ENCODE peak calls at places on chromosomes 16 and 17, in eight cellular contexts. One of them, this sample, is unnamed.

GRCh38 chr17:40071720-40072480 is 9.1 kb downstream of the THRA start:
- DNase-seq in HCT116: no peak
- DNase-seq in D341Med: peak
- DNase-seq in activated naive CD4-positive, alpha-beta T cell treated with anti-CD3 and anti-CD28 coated beads, Interleukin-2, amount 50 U/mL, for 16 hours: no peak
- DNase-seq in AML-193: peak
- DNase-seq in choroid plexus epithelial cell: no peak
- DNase-seq in posterior cingulate gyrus: peak
- DNase-seq in endodermal cell: peak
- DNase-seq in this sample: peak

GRCh38 chr17:18043491-18043890 is 4.3 kb downstream of the GID4 start:
- DNase-seq in HCT116: peak
- DNase-seq in AML-193: no peak
- DNase-seq in endodermal cell: no peak
- DNase-seq in activated naive CD4-positive, alpha-beta T cell treated with anti-CD3 and anti-CD28 coated beads, Interleukin-2, amount 50 U/mL, for 16 hours: no peak
- DNase-seq in choroid plexus epithelial cell: peak
- DNase-seq in D341Med: no peak
- DNase-seq in posterior cingulate gyrus: no peak
- DNase-seq in this sample: no peak

GRCh38 chr16:1640261-1640956 is 28.2 kb downstream of the CRAMP1 start:
- DNase-seq in AML-193: no peak
- DNase-seq in HCT116: no peak
- DNase-seq in endodermal cell: no peak
- DNase-seq in activated naive CD4-positive, alpha-beta T cell treated with anti-CD3 and anti-CD28 coated beads, Interleukin-2, amount 50 U/mL, for 16 hours: no peak
- DNase-seq in posterior cingulate gyrus: no peak
- DNase-seq in D341Med: no peak
- DNase-seq in choroid plexus epithelial cell: peak
- DNase-seq in this sample: no peak

GRCh38 chr16:88790312-88791150 is 5.5 kb upstream of the PIEZO1 start:
- DNase-seq in posterior cingulate gyrus: no peak
- DNase-seq in choroid plexus epithelial cell: peak
- DNase-seq in AML-193: peak
- DNase-seq in D341Med: no peak
- DNase-seq in endodermal cell: no peak
- DNase-seq in activated naive CD4-positive, alpha-beta T cell treated with anti-CD3 and anti-CD28 coated beads, Interleukin-2, amount 50 U/mL, for 16 hours: peak
- DNase-seq in HCT116: no peak
- DNase-seq in this sample: no peak

GRCh38 chr17:73863761-73864535 is 219.7 kb upstream of the SDK2 start:
- DNase-seq in activated naive CD4-positive, alpha-beta T cell treated with anti-CD3 and anti-CD28 coated beads, Interleukin-2, amount 50 U/mL, for 16 hours: no peak
- DNase-seq in AML-193: no peak
- DNase-seq in HCT116: no peak
- DNase-seq in choroid plexus epithelial cell: no peak
- DNase-seq in endodermal cell: no peak
- DNase-seq in posterior cingulate gyrus: no peak
- DNase-seq in D341Med: no peak
- DNase-seq in this sample: no peak

GRCh38 chr17:4499431-4500187 is 928 bp downstream of the SPNS2 start:
- DNase-seq in posterior cingulate gyrus: peak
- DNase-seq in endodermal cell: peak
- DNase-seq in choroid plexus epithelial cell: no peak
- DNase-seq in activated naive CD4-positive, alpha-beta T cell treated with anti-CD3 and anti-CD28 coated beads, Interleukin-2, amount 50 U/mL, for 16 hours: peak
- DNase-seq in HCT116: no peak
- DNase-seq in AML-193: no peak
- DNase-seq in D341Med: peak
- DNase-seq in this sample: no peak

GRCh38 chr16:69417537-69418199 is 6.8 kb upstream of the CYB5B start:
- DNase-seq in HCT116: no peak
- DNase-seq in posterior cingulate gyrus: no peak
- DNase-seq in D341Med: no peak
- DNase-seq in choroid plexus epithelial cell: no peak
- DNase-seq in AML-193: no peak
- DNase-seq in activated naive CD4-positive, alpha-beta T cell treated with anti-CD3 and anti-CD28 coated beads, Interleukin-2, amount 50 U/mL, for 16 hours: no peak
- DNase-seq in endodermal cell: peak
- DNase-seq in this sample: no peak

GRCh38 chr17:35341465-35341992 is 31.9 kb downstream of the SLFN11 start:
- DNase-seq in posterior cingulate gyrus: no peak
- DNase-seq in endodermal cell: no peak
- DNase-seq in choroid plexus epithelial cell: no peak
- DNase-seq in activated naive CD4-positive, alpha-beta T cell treated with anti-CD3 and anti-CD28 coated beads, Interleukin-2, amount 50 U/mL, for 16 hours: no peak
- DNase-seq in D341Med: no peak
- DNase-seq in AML-193: no peak
- DNase-seq in HCT116: no peak
- DNase-seq in this sample: no peak

GRCh38 chr17:9755083-9755482 is 36.3 kb downstream of the DHRS7C start:
- DNase-seq in endodermal cell: no peak
- DNase-seq in HCT116: no peak
- DNase-seq in activated naive CD4-positive, alpha-beta T cell treated with anti-CD3 and anti-CD28 coated beads, Interleukin-2, amount 50 U/mL, for 16 hours: no peak
- DNase-seq in choroid plexus epithelial cell: no peak
- DNase-seq in AML-193: no peak
- DNase-seq in posterior cingulate gyrus: no peak
- DNase-seq in D341Med: no peak
- DNase-seq in this sample: no peak

GRCh38 chr17:19753049-19753444 is 4.9 kb upstream of the ALDH3A1 start:
- DNase-seq in HCT116: peak
- DNase-seq in posterior cingulate gyrus: peak
- DNase-seq in D341Med: peak
- DNase-seq in endodermal cell: no peak
- DNase-seq in activated naive CD4-positive, alpha-beta T cell treated with anti-CD3 and anti-CD28 coated beads, Interleukin-2, amount 50 U/mL, for 16 hours: no peak
- DNase-seq in AML-193: peak
- DNase-seq in choroid plexus epithelial cell: peak
- DNase-seq in this sample: peak

GRCh38 chr16:87693827-87694226 is 72.0 kb downstream of the KLHDC4 start:
- DNase-seq in choroid plexus epithelial cell: no peak
- DNase-seq in activated naive CD4-positive, alpha-beta T cell treated with anti-CD3 and anti-CD28 coated beads, Interleukin-2, amount 50 U/mL, for 16 hours: no peak
- DNase-seq in posterior cingulate gyrus: no peak
- DNase-seq in AML-193: no peak
- DNase-seq in endodermal cell: no peak
- DNase-seq in HCT116: no peak
- DNase-seq in D341Med: no peak
- DNase-seq in this sample: no peak

GRCh38 chr16:50279142-50279865 is 13.0 kb downstream of the ADCY7 start:
- DNase-seq in D341Med: no peak
- DNase-seq in posterior cingulate gyrus: peak
- DNase-seq in endodermal cell: no peak
- DNase-seq in HCT116: no peak
- DNase-seq in activated naive CD4-positive, alpha-beta T cell treated with anti-CD3 and anti-CD28 coated beads, Interleukin-2, amount 50 U/mL, for 16 hours: no peak
- DNase-seq in choroid plexus epithelial cell: no peak
- DNase-seq in AML-193: peak
- DNase-seq in this sample: no peak